ENCODE peak calls at places on chromosomes 13 and 19, in five cellular contexts. M is H9, G is IMR-90, W is neural progenitor cell, N is OCI-LY7. R is an unnamed sample.

GRCh38 chr13:49836516-49836915 is 44.0 kb upstream of the KPNA3 start:
- DNase-seq in M (peak), G (no peak), W (peak), N (no peak), R (no peak)

GRCh38 chr13:33270906-33271538 is 14.5 kb downstream of the STARD13 start:
- DNase-seq in M (no peak), G (peak), W (no peak), N (no peak), R (no peak)

GRCh38 chr19:47512183-47512947 is 2.5 kb downstream of the NAPA start:
- DNase-seq in M (no peak), G (peak), W (no peak), N (no peak), R (no peak)

GRCh38 chr19:45098521-45099464 is 5.8 kb downstream of the PPP1R37 start:
- DNase-seq in M (no peak), G (peak), W (no peak), N (no peak), R (no peak)

GRCh38 chr13:42645717-42646116 is 71.8 kb downstream of the TNFSF11 start:
- DNase-seq in M (no peak), G (no peak), W (no peak), N (no peak), R (no peak)

GRCh38 chr19:34667349-34668076 is 9.4 kb downstream of the SCGB2B2 start:
- DNase-seq in M (peak), G (peak), W (no peak), N (peak), R (peak)

GRCh38 chr19:40576181-40576584 is 490 bp upstream of the SHKBP1 start:
- DNase-seq in M (peak), G (no peak), W (peak), N (no peak), R (no peak)

GRCh38 chr13:40355126-40355719 is 311.2 kb downstream of the FOXO1 start:
- DNase-seq in M (no peak), G (no peak), W (no peak), N (no peak), R (no peak)

GRCh38 chr19:8367327-8368001 is 3.5 kb downstream of the ANGPTL4 start:
- DNase-seq in M (peak), G (peak), W (peak), N (no peak), R (no peak)

GRCh38 chr13:86446311-86446710 is 647.1 kb upstream of the SLITRK6 start:
- DNase-seq in M (peak), G (peak), W (peak), N (no peak), R (no peak)

GRCh38 chr13:50921706-50922105 is 12.1 kb downstream of the RNASEH2B start:
- DNase-seq in M (no peak), G (no peak), W (no peak), N (no peak), R (no peak)

DNA sequence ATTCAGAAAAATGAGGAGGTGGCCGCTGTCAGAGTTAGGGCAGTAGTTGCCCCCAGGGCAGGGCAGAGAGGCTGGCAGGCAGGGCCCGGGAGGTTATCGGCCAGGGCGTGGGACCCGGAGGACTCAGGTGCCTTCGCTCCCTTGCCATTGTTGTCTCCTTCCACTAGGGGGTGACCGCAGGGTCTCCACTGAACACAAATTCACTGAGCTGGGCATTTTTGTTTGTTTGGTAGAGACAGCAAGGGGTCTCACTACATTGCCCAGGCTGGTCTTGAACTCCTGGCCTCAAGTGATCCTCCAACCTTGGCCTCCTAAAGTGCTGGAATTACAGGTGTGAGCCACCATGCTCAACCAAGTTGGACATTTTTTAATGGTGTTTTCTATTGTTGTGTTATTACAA is 25.1 kb downstream of the CARS2 start:
- DNase-seq in M (peak), G (no peak), W (peak), N (peak), R (peak)
- H3K27ac ChIP-seq in M (no peak), G (no peak), W (no peak), N (no peak), R (no peak)

GRCh38 chr13:26075498-26075897 is 23.7 kb upstream of the SHISA2 start:
- DNase-seq in M (no peak), G (no peak), W (peak), N (no peak), R (no peak)

GRCh38 chr13:26074706-26075105 is 22.9 kb upstream of the SHISA2 start:
- DNase-seq in M (no peak), G (peak), W (no peak), N (no peak), R (no peak)
- TF ChIP-seq CTCF in M (no peak), G (peak), W (no peak), N (no peak), R (no peak)

GRCh38 chr19:35742121-35742724 is at the start of gene IGFLR1:
- DNase-seq in M (no peak), G (no peak), W (no peak), N (peak), R (no peak)
- H2AFZ ChIP-seq in M (no peak), G (no peak), W (no peak), N (peak), R (no peak)

DNA sequence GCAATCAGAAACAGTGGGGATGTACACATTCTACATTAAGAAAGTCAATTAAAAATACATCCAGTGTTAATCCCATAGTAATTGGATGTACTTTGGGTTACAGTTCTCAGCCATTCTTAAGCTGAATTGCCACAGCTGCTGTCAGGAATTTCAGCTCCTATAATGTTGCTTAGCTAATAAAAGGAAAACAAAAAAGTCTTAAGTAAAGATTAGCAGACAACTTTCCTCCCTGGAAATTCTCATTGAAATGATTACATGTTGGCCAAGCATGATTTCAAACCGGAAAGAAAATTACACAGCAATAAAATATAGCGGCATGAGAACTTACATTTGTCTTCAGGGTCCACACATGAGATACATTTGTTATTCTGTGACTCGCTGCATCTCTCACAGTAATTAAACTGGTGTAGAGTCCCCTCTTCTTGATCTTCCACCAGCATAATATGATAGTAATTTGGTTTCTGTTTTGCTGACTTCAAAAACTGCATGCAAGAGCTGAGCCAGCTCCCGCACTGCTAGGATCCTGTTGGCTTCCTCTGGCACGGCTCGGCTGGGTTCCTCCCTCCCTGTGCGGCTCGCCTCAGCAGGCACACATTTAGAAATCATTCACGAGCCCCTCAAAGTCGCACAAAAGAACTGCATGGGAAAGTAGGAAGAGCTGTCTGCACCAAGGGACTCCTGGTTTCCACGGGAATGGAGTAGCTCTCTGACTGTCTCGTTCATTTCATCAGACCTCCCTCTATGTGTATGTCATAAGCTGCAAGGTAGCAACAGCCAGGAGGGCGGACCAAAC is at the start of gene HTR2A:
- DNase-seq in M (no peak), G (peak), W (peak), N (no peak), R (peak)
- H3K27ac ChIP-seq in M (no peak), G (no peak), W (peak), N (no peak), R (no peak)

GRCh38 chr19:49862411-49863253 is 4.7 kb downstream of the PNKP start:
- DNase-seq in M (peak), G (no peak), W (peak), N (peak), R (peak)
- TF ChIP-seq CTCF in M (peak), G (peak), W (peak), N (peak), R (peak)